ENCODE peak calls at places on chromosome 4, in eight cellular contexts. B is heart left ventricle, W is A549, X is left lung, G is AG04450, O is kidney, U is tibial nerve, Q is SK-N-SH. P is an unnamed sample.
A peak's percentile ranks its signal among the peaks of the same experiment; 100 is the strongest.

GRCh38 chr4:96352051-96352517 is 512.2 kb downstream of the PDHA2 start:
- DNase-seq in B (no peak), W (no peak), X (no peak), G (no peak), O (no peak), U (no peak), Q (peak; percentile 16), P (no peak)

GRCh38 chr4:55604996-55605395 is 13.0 kb upstream of the PDCL2 start:
- DNase-seq in B (no peak), W (no peak), X (no peak), G (no peak), O (no peak), U (no peak), Q (no peak), P (no peak)

GRCh38 chr4:102551946-102552575 is 50.9 kb downstream of the NFKB1 start:
- DNase-seq in B (no peak), W (no peak), X (no peak), G (no peak), O (no peak), U (no peak), Q (no peak), P (no peak)

GRCh38 chr4:80913381-80913780 is 117.1 kb upstream of the BMP3 start:
- DNase-seq in B (no peak), W (no peak), X (no peak), G (no peak), O (no peak), U (no peak), Q (no peak), P (no peak)

GRCh38 chr4:26873391-26874026 is 12.9 kb downstream of the STIM2 start:
- DNase-seq in B (no peak), W (no peak), X (no peak), G (no peak), O (no peak), U (no peak), Q (no peak), P (no peak)

GRCh38 chr4:61220556-61220955 is 20.4 kb downstream of the ADGRL3 start:
- DNase-seq in B (no peak), W (no peak), X (no peak), G (no peak), O (no peak), U (no peak), Q (no peak), P (no peak)

GRCh38 chr4:40722576-40723161 is 27.1 kb upstream of the NSUN7 start:
- DNase-seq in B (no peak), W (no peak), X (no peak), G (no peak), O (no peak), U (no peak), Q (no peak), P (no peak)

GRCh38 chr4:85114526-85114925 is 148.0 kb upstream of the WDFY3 start:
- DNase-seq in B (no peak), W (no peak), X (no peak), G (no peak), O (no peak), U (no peak), Q (no peak), P (no peak)

GRCh38 chr4:88804234-88804633 is 106.6 kb upstream of the NAP1L5 start:
- DNase-seq in B (no peak), W (no peak), X (no peak), G (no peak), O (no peak), U (no peak), Q (no peak), P (no peak)

GRCh38 chr4:87270144-87270543 is 49.7 kb upstream of the KLHL8 start:
- DNase-seq in B (no peak), W (peak; percentile 27), X (no peak), G (peak; percentile 1), O (no peak), U (no peak), Q (peak; percentile 39), P (peak; percentile 22)

GRCh38 chr4:75671802-75672421 is 1.3 kb downstream of the G3BP2 start:
- DNase-seq in B (no peak), W (peak; percentile 1), X (no peak), G (no peak), O (no peak), U (no peak), Q (no peak), P (no peak)

GRCh38 chr4:7871356-7871755 is 68.3 kb downstream of the AFAP1 start:
- DNase-seq in B (no peak), W (no peak), X (no peak), G (no peak), O (no peak), U (no peak), Q (no peak), P (no peak)

GRCh38 chr4:85376285-85376684 is 98.7 kb upstream of the ARHGAP24 start:
- DNase-seq in B (no peak), W (no peak), X (no peak), G (no peak), O (no peak), U (no peak), Q (no peak), P (no peak)

GRCh38 chr4:174133525-174133924 is 149.9 kb downstream of the FBXO8 start:
- DNase-seq in B (no peak), W (no peak), X (no peak), G (no peak), O (no peak), U (no peak), Q (no peak), P (no peak)

GRCh38 chr4:77449162-77449561 is 156.5 kb upstream of the CXCL13 start:
- DNase-seq in B (no peak), W (no peak), X (no peak), G (no peak), O (no peak), U (no peak), Q (no peak), P (no peak)

GRCh38 chr4:121686265-121686664 is 10.5 kb downstream of the ANXA5 start:
- DNase-seq in B (no peak), W (no peak), X (no peak), G (no peak), O (no peak), U (no peak), Q (no peak), P (no peak)

GRCh38 chr4:121690001-121690400 is 6.8 kb downstream of the ANXA5 start:
- DNase-seq in B (no peak), W (no peak), X (no peak), G (no peak), O (no peak), U (no peak), Q (no peak), P (no peak)

GRCh38 chr4:121685257-121685656 is 11.5 kb downstream of the ANXA5 start:
- DNase-seq in B (no peak), W (no peak), X (no peak), G (no peak), O (no peak), U (no peak), Q (no peak), P (no peak)

GRCh38 chr4:121688696-121689095 is 8.1 kb downstream of the ANXA5 start:
- DNase-seq in B (no peak), W (no peak), X (no peak), G (no peak), O (no peak), U (no peak), Q (no peak), P (no peak)

DNA sequence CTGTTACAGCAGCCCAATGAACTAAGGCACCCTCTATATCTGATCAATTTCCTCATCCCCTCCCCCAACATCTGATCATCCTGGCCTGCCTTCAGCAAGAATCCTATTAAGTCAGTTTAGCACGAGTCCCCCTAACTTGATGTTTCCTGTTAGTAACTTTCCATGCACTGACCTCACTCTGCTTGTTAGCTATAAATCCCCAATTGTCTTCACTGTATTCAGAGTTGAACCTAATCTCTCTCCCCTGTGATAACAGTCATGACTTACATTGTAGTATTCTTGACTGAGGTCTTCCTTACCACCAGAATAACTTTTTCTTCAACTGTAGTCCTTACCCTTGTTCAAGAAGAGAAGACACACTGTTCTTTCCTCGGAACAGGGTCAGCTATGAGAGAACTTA is 8.5 kb downstream of the ANXA5 start:
- DNase-seq in B (no peak), W (no peak), X (no peak), G (no peak), O (no peak), U (no peak), Q (no peak), P (no peak)
- H3K27ac ChIP-seq in B (no peak overlapping the region), W (peak overlapping the region; percentile 52), X (no peak overlapping the region), G (no peak overlapping the region), O (no peak overlapping the region), U (no peak overlapping the region), Q (no peak overlapping the region), P (no peak overlapping the region)

GRCh38 chr4:184416913-184417734 is 57.2 kb downstream of the IRF2 start:
- DNase-seq in B (no peak), W (no peak), X (no peak), G (no peak), O (no peak), U (no peak), Q (no peak), P (no peak)
- H3K4me3 ChIP-seq in B (peak overlapping the region; percentile 29), W (no peak overlapping the region), X (peak overlapping the region; percentile 22), G (no peak overlapping the region), O (no peak overlapping the region), U (no peak overlapping the region), Q (no peak overlapping the region), P (no peak overlapping the region)

GRCh38 chr4:111178231-111178630 is 555.4 kb upstream of the PITX2 start:
- DNase-seq in B (no peak), W (no peak), X (no peak), G (no peak), O (no peak), U (no peak), Q (no peak), P (no peak)

GRCh38 chr4:111174331-111174730 is 551.5 kb upstream of the PITX2 start:
- DNase-seq in B (no peak), W (no peak), X (no peak), G (no peak), O (no peak), U (no peak), Q (no peak), P (no peak)
- H3K27ac ChIP-seq in B (no peak overlapping the region), W (no peak overlapping the region), X (no peak overlapping the region), G (no peak overlapping the region), O (no peak overlapping the region), U (no peak overlapping the region), Q (no peak overlapping the region), P (no peak overlapping the region)

GRCh38 chr4:108345862-108346530 is 177.3 kb upstream of the LEF1 start:
- DNase-seq in B (no peak), W (no peak), X (no peak), G (no peak), O (no peak), U (no peak), Q (no peak), P (no peak)

GRCh38 chr4:108337923-108338322 is 169.2 kb upstream of the LEF1 start:
- DNase-seq in B (no peak), W (no peak), X (no peak), G (no peak), O (no peak), U (no peak), Q (peak; percentile 8), P (peak; percentile 47)

DNA sequence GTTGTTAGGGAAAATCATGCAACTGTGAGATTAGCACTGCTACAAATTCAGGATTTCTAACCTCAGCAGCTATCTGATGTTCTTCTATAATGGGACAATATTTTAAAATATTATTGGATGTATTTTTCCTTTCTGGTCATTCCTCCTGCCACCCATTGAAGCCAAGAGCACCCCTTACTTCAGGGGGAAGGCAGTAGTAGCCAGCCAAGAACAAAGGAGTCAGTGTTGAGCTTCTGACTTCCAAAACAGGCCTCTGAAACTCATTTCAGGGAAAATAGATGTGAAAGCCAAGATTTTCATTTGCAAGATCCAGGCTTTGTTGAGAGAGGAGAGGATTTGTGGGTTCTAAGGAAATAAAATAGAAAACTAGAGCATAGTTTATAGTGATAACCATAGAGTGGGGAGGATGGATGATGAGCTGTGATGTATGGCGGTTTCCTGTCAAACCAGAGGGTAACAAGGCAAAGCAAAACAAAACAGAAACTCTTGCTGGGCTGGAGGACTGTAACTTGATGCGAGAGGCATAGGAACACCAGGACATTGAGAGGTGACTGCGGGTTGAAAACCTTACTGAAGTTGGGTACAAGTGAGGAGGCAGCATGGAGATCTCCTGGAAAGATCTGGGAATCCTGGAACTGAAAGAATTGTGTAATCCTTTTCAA is 173.7 kb upstream of the LEF1 start:
- DNase-seq in B (no peak), W (no peak), X (no peak), G (no peak), O (no peak), U (no peak), Q (no peak), P (no peak)
- H3K4me3 ChIP-seq in B (no peak overlapping the region), W (no peak overlapping the region), X (no peak overlapping the region), G (no peak overlapping the region), O (no peak overlapping the region), U (no peak overlapping the region), Q (no peak overlapping the region), P (no peak overlapping the region)

P was measured in adrenal gland.